ENCODE peak calls at places on chromosomes 12 and 14, in seven cellular contexts. L, V, M, D, Z, A and Y are unnamed samples.

GRCh38 chr14:36479344-36479743 is 40.7 kb downstream of the NKX2-1 start:
- DNase-seq in L (no peak), V (no peak), M (no peak), D (no peak), Z (no peak), A (no peak), Y (no peak)

GRCh38 chr14:91038439-91038838 is 22.0 kb downstream of the RPS6KA5 start:
- DNase-seq in L (no peak), V (peak; percentile 66), M (no peak), D (no peak), Z (no peak), A (no peak), Y (no peak)

GRCh38 chr14:74038015-74038859 is 19.1 kb downstream of the BBOF1 start:
- DNase-seq in L (no peak), V (no peak), M (peak; percentile 50), D (peak; percentile 21), Z (peak; percentile 67), A (no peak), Y (no peak)

GRCh38 chr12:108846320-108846719 is 11.1 kb downstream of the SSH1 start:
- DNase-seq in L (peak; percentile 83), V (no peak), M (no peak), D (no peak), Z (no peak), A (peak; percentile 72), Y (no peak)

GRCh38 chr14:103108749-103109207 is 14.3 kb downstream of the EXOC3L4 start:
- DNase-seq in L (no peak), V (no peak), M (no peak), D (no peak), Z (no peak), A (no peak), Y (no peak)

GRCh38 chr14:55578511-55578910 is 1.5 kb upstream of the KTN1 start:
- DNase-seq in L (no peak), V (no peak), M (no peak), D (no peak), Z (no peak), A (no peak), Y (peak; percentile 71)

GRCh38 chr14:90308561-90308960 is 23.2 kb downstream of the NRDE2 start:
- DNase-seq in L (no peak), V (no peak), M (no peak), D (no peak), Z (no peak), A (no peak), Y (no peak)

GRCh38 chr12:96198970-96199369 is 4.8 kb downstream of the ELK3 start:
- DNase-seq in L (no peak), V (peak; percentile 81), M (no peak), D (no peak), Z (no peak), A (no peak), Y (no peak)

GRCh38 chr12:132178801-132179401 is 34.6 kb downstream of the NOC4L start:
- DNase-seq in L (no peak), V (no peak), M (no peak), D (no peak), Z (no peak), A (no peak), Y (no peak)

GRCh38 chr12:68806488-68807237 is 1.3 kb upstream of the MDM2 start:
- DNase-seq in L (no peak), V (no peak), M (no peak), D (no peak), Z (no peak), A (no peak), Y (no peak)

GRCh38 chr12:108826115-108826806 is 31.1 kb downstream of the SSH1 start:
- DNase-seq in L (peak; percentile 81), V (peak; percentile 95), M (peak; percentile 54), D (no peak), Z (no peak), A (peak; percentile 57), Y (peak; percentile 78)

DNA sequence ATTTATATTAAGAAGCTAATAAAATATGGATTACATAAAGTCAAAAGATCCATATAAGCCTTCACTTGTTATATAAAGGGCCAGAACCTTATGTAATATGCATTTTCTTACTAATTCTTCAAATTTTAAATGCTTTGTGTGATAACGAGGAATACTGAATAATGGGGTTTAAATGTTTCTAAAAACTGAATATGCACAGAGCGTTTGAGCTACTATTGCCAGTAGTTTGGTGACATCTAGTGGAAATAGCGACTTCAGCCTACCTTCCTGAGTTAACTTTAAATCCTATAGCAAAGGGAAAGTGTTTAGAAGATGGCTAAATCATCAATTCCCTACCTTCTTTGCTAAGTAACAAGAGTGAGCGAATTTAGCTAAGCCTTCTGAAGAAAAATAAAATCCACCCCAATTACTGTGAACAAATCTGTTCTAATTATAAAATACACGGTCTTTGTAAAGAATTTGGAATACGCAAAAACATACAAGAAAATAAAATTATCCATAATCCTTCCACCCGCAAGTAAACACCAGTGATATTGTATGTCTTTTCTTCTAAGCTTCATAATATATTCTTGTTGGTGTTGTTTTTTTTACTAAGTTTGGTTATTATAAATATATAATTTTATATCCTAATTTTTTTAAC is 115.5 kb upstream of the G2E3 start:
- DNase-seq in L (no peak), V (peak; percentile 2), M (peak; percentile 58), D (peak; percentile 7), Z (peak; percentile 77), A (no peak), Y (no peak)
- TF ChIP-seq CTCF in L (peak; percentile 38), V (peak; percentile 56), M (peak; percentile 84), D (no peak), Z (peak; percentile 91), A (peak; percentile 63), Y (peak; percentile 22)

GRCh38 chr14:77988966-77989365 is 181.2 kb upstream of the NRXN3 start:
- DNase-seq in L (peak; percentile 82), V (peak; percentile 47), M (no peak), D (no peak), Z (peak; percentile 6), A (peak; percentile 29), Y (no peak)

GRCh38 chr14:77986808-77987207 is 183.4 kb upstream of the NRXN3 start:
- DNase-seq in L (no peak), V (no peak), M (no peak), D (no peak), Z (no peak), A (no peak), Y (no peak)

GRCh38 chr14:77989441-77989891 is 180.7 kb upstream of the NRXN3 start:
- DNase-seq in L (peak; percentile 60), V (no peak), M (no peak), D (no peak), Z (no peak), A (peak; percentile 23), Y (no peak)

GRCh38 chr14:77988096-77988870 is 181.9 kb upstream of the NRXN3 start:
- DNase-seq in L (peak; percentile 41), V (no peak), M (no peak), D (no peak), Z (no peak), A (no peak), Y (no peak)

GRCh38 chr14:77985235-77985634 is 184.9 kb upstream of the NRXN3 start:
- DNase-seq in L (no peak), V (no peak), M (no peak), D (no peak), Z (no peak), A (no peak), Y (peak; percentile 15)
- TF ChIP-seq CTCF in L (no peak), V (no peak), M (no peak), D (no peak), Z (no peak), A (no peak), Y (no peak)

GRCh38 chr12:45008211-45008610 is 42.7 kb downstream of the DBX2 start:
- DNase-seq in L (no peak), V (no peak), M (no peak), D (no peak), Z (no peak), A (no peak), Y (no peak)
- TF ChIP-seq CTCF in L (no peak), V (no peak), M (no peak), D (no peak), Z (no peak), A (no peak), Y (no peak)

GRCh38 chr14:35144029-35144428 is 21.7 kb downstream of the PRORP start:
- DNase-seq in L (no peak), V (no peak), M (no peak), D (no peak), Z (peak; percentile 97), A (no peak), Y (no peak)

GRCh38 chr14:35138585-35138984 is 16.2 kb downstream of the PRORP start:
- DNase-seq in L (no peak), V (no peak), M (no peak), D (no peak), Z (no peak), A (no peak), Y (no peak)

GRCh38 chr14:35146711-35147149 is 24.4 kb downstream of the PRORP start:
- DNase-seq in L (no peak), V (no peak), M (peak; percentile 0), D (no peak), Z (peak; percentile 72), A (no peak), Y (no peak)

GRCh38 chr14:35140718-35141581 is 18.6 kb downstream of the PRORP start:
- DNase-seq in L (no peak), V (no peak), M (no peak), D (no peak), Z (peak; percentile 68), A (no peak), Y (no peak)
- TF ChIP-seq CTCF in L (peak; percentile 41), V (no peak), M (no peak), D (no peak), Z (peak; percentile 64), A (peak; percentile 65), Y (no peak)

GRCh38 chr12:5188413-5188930 is 144.8 kb downstream of the KCNA5 start:
- DNase-seq in L (no peak), V (no peak), M (no peak), D (no peak), Z (no peak), A (no peak), Y (no peak)

GRCh38 chr12:5187136-5187535 is 143.5 kb downstream of the KCNA5 start:
- DNase-seq in L (no peak), V (no peak), M (no peak), D (no peak), Z (no peak), A (no peak), Y (no peak)

GRCh38 chr12:5185435-5186069 is 141.9 kb downstream of the KCNA5 start:
- DNase-seq in L (no peak), V (no peak), M (no peak), D (no peak), Z (no peak), A (no peak), Y (no peak)

GRCh38 chr12:5186715-5187114 is 143.0 kb downstream of the KCNA5 start:
- DNase-seq in L (no peak), V (no peak), M (no peak), D (no peak), Z (no peak), A (no peak), Y (no peak)

GRCh38 chr12:5184159-5184558 is 140.5 kb downstream of the KCNA5 start:
- DNase-seq in L (no peak), V (no peak), M (no peak), D (no peak), Z (no peak), A (no peak), Y (no peak)
- TF ChIP-seq CTCF in L (no peak), V (no peak), M (no peak), D (no peak), Z (no peak), A (no peak), Y (no peak)